ENCODE peak calls at places on chromosomes 12 and 14, in seven cellular contexts. D is substantia nigra; S is EL; E is NCI-H2081 treated with DMSO at 0.1 percent for 48 hours; M is activated T-helper 9 cell treated with anti-CD3 and anti-CD28 coated beads, Interleukin-2, amount 50 U/mL, for 16 hours; G is HL-60; U is stimulated activated CD4-positive, alpha-beta T cell treated with anti-CD3 and anti-CD28 coated beads, Interleukin-2, amount 100 ng/mL, for 48 hours. V is an unnamed sample.

GRCh38 chr14:72790887-72791566 is 102.9 kb downstream of the DPF3 start:
- DNase-seq in S (no peak), E (no peak), G (no peak), D (peak), U (no peak), M (no peak), V (no peak)

GRCh38 chr12:8909752-8910151 is 4.6 kb upstream of the PHC1 start:
- DNase-seq in G (no peak), M (no peak), U (no peak), D (no peak), S (no peak), E (no peak), V (no peak)

GRCh38 chr12:16198884-16199283 is 78.6 kb downstream of the SLC15A5 start:
- DNase-seq in U (no peak), D (no peak), G (peak), S (no peak), E (no peak), M (no peak), V (no peak)

GRCh38 chr12:114984641-114985041 is 300.7 kb upstream of the TBX3 start:
- DNase-seq in S (no peak), U (no peak), G (no peak), M (no peak), D (no peak), E (no peak), V (no peak)

GRCh38 chr14:24147761-24148428 is 597 bp downstream of the RNF31 start:
- DNase-seq in U (no peak), E (no peak), S (no peak), G (no peak), M (no peak), D (no peak), V (no peak)

GRCh38 chr14:35261774-35262173 is 30.4 kb upstream of the PSMA6 start:
- DNase-seq in M (no peak), S (no peak), D (no peak), E (no peak), G (no peak), U (no peak), V (peak)

GRCh38 chr12:14952295-14952995 is 9.0 kb downstream of the ARHGDIB start:
- DNase-seq in D (no peak), S (peak), G (peak), E (no peak), M (no peak), U (no peak), V (peak)

GRCh38 chr12:69739287-69740191 is 879 bp downstream of the RAB3IP start:
- DNase-seq in G (peak), U (peak), S (peak), D (peak), M (peak), E (no peak), V (peak)

GRCh38 chr12:118645219-118645618 is 268.9 kb downstream of the SUDS3 start:
- DNase-seq in E (no peak), U (peak), G (no peak), S (peak), D (no peak), M (no peak), V (no peak)

GRCh38 chr12:4775936-4776335 is 55.7 kb downstream of the GALNT8 start:
- DNase-seq in D (no peak), M (no peak), E (no peak), S (no peak), U (no peak), G (no peak), V (no peak)

GRCh38 chr14:91164676-91165075 is 50.8 kb downstream of the DGLUCY start:
- DNase-seq in E (no peak), U (no peak), G (peak), S (no peak), M (no peak), D (no peak), V (no peak)

GRCh38 chr12:119644930-119645329 is 23.0 kb upstream of the PRKAB1 start:
- DNase-seq in S (no peak), E (no peak), M (no peak), G (no peak), U (no peak), D (no peak), V (no peak)

GRCh38 chr12:123948401-123949117 is 24.1 kb downstream of the CCDC92 start:
- DNase-seq in M (no peak), D (peak), E (no peak), G (no peak), U (no peak), S (no peak), V (no peak)

GRCh38 chr12:45833401-45833800 is 103.9 kb downstream of the ARID2 start:
- DNase-seq in M (no peak), U (no peak), E (no peak), S (no peak), G (no peak), D (no peak), V (no peak)

V was measured in astrocyte of the spinal cord.